ENCODE peak calls at places on chromosome 18, in six cellular contexts. Y is activated effector memory CD4-positive, alpha-beta T cell treated with anti-CD3 and anti-CD28 coated beads, Interleukin-2, amount 50 U/mL, for 16 hours; T is mammary epithelial cell; Z is fibroblast of the aortic adventitia; G is pancreas; M is Right ventricle myocardium superior. C is an unnamed sample.

GRCh38 chr18:8849696-8850095 is 144.3 kb downstream of the MTCL1 start:
- DNase-seq in Y (no peak), Z (no peak), G (no peak), T (no peak), M (no peak), C (no peak)

GRCh38 chr18:10419420-10420103 is 34.9 kb upstream of the APCDD1 start:
- DNase-seq in G (no peak), T (peak), Z (peak), Y (no peak), M (no peak), C (no peak)

GRCh38 chr18:59006461-59007067 is 133.1 kb upstream of the SEC11C start:
- DNase-seq in G (no peak), M (no peak), T (no peak), Z (peak), Y (no peak), C (no peak)

GRCh38 chr18:77206676-77207370 is 42.8 kb upstream of the GALR1 start:
- DNase-seq in T (no peak), G (no peak), Y (no peak), Z (peak), M (peak), C (no peak)

GRCh38 chr18:76875390-76876330 is 53.3 kb downstream of the ZNF236 start:
- DNase-seq in T (peak), G (peak), Y (peak), Z (peak), M (no peak), C (peak)

GRCh38 chr18:47749195-47749973 is 181.1 kb downstream of the SMAD2 start:
- DNase-seq in G (peak), T (peak), M (peak), Y (peak), Z (peak), C (peak)

GRCh38 chr18:27143580-27144287 is 41.4 kb downstream of the CHST9 start:
- DNase-seq in T (no peak), G (peak), Z (no peak), Y (no peak), M (peak), C (no peak)

GRCh38 chr18:5036523-5036922 is 160.5 kb downstream of the AKAIN1 start:
- DNase-seq in G (no peak), T (no peak), Y (no peak), Z (no peak), M (no peak), C (no peak)

GRCh38 chr18:50038448-50038847 is 156.5 kb downstream of the MYO5B start:
- DNase-seq in M (no peak), Y (no peak), Z (peak), G (no peak), T (no peak), C (no peak)

GRCh38 chr18:63070750-63071502 is 248.6 kb downstream of the BCL2 start:
- DNase-seq in Z (no peak), Y (no peak), T (no peak), M (no peak), G (no peak), C (no peak)

GRCh38 chr18:6405237-6406074 is 9.3 kb downstream of the L3MBTL4 start:
- DNase-seq in G (no peak), M (no peak), T (no peak), Y (no peak), Z (no peak), C (no peak)

GRCh38 chr18:73688851-73689659 is 458.6 kb downstream of the FBXO15 start:
- DNase-seq in M (no peak), Z (peak), Y (no peak), G (no peak), T (peak), C (no peak)

GRCh38 chr18:23259701-23260661 is 124.7 kb downstream of the CABLES1 start:
- DNase-seq in G (peak), Z (peak), T (peak), Y (no peak), M (peak), C (no peak)

C was measured in NCI-H1930.